ENCODE peak calls at places on chromosome 13, in nine cellular contexts. T is fibroblast of pulmonary artery; E is Peyer's patch; Y is foreskin fibroblast; Q is fibroblast of lung; A is aorta; D is activated CD4-positive, alpha-beta T cell treated with anti-CD3 and anti-CD28 coated beads, Interleukin-2, amount 10 ng/mL, durations not matched to agents 24 days and 14 days; L is fibroblast of mammary gland; X is GM10248. S is an unnamed sample.

GRCh38 chr13:51805313-51805712 is 1.4 kb upstream of the DHRS12 start:
- DNase-seq in Y (no peak), T (no peak), A (no peak), E (no peak), Q (no peak), D (peak; percentile 60), L (no peak), X (no peak), S (no peak)

GRCh38 chr13:37701972-37702371 is 103.4 kb upstream of the POSTN start:
- DNase-seq in A (no peak), E (no peak), Y (peak; percentile 95), L (peak; percentile 98), Q (peak; percentile 94), D (no peak), X (no peak), T (peak; percentile 98), S (no peak)

GRCh38 chr13:92103673-92104296 is 705.4 kb downstream of the GPC5 start:
- DNase-seq in E (no peak), A (no peak), X (no peak), Y (no peak), Q (peak; percentile 54), D (no peak), L (no peak), T (peak; percentile 33), S (no peak)

GRCh38 chr13:58369941-58370340 is 738.4 kb downstream of the PCDH17 start:
- DNase-seq in D (no peak), T (no peak), E (no peak), X (no peak), A (no peak), Y (no peak), Q (no peak), L (no peak), S (no peak)

GRCh38 chr13:98026457-98026857 is 73.0 kb downstream of the IPO5 start:
- DNase-seq in Y (peak; percentile 32), L (peak; percentile 43), Q (peak; percentile 8), D (no peak), E (no peak), A (no peak), T (peak; percentile 31), X (no peak), S (no peak)

GRCh38 chr13:90950134-90950533 is 397.4 kb upstream of the MIR17HG start:
- DNase-seq in L (no peak), T (no peak), Y (no peak), Q (no peak), E (no peak), D (no peak), X (no peak), A (no peak), S (no peak)

GRCh38 chr13:34207334-34207733 is 389.4 kb downstream of the RFC3 start:
- DNase-seq in A (peak; percentile 56), L (peak; percentile 82), Y (peak; percentile 81), X (no peak), D (no peak), Q (peak; percentile 94), T (peak; percentile 91), E (no peak), S (no peak)

GRCh38 chr13:30047154-30047874 is 196.9 kb upstream of the UBL3 start:
- DNase-seq in Y (no peak), T (no peak), Q (peak; percentile 81), A (no peak), X (no peak), D (peak; percentile 74), E (no peak), L (no peak), S (no peak)

GRCh38 chr13:73365681-73366080 is 306.9 kb downstream of the KLF5 start:
- DNase-seq in Q (no peak), L (no peak), E (no peak), A (no peak), D (no peak), Y (no peak), T (no peak), X (no peak), S (no peak)

GRCh38 chr13:38166121-38166520 is 183.5 kb upstream of the UFM1 start:
- DNase-seq in Q (peak; percentile 50), A (no peak), L (peak; percentile 45), D (no peak), Y (no peak), T (peak; percentile 26), E (no peak), X (no peak), S (no peak)

GRCh38 chr13:102400619-102401125 is 1.2 kb downstream of the FGF14 start:
- DNase-seq in A (peak; percentile 51), T (no peak), Y (peak; percentile 47), D (peak; percentile 65), Q (peak; percentile 11), X (no peak), L (peak; percentile 42), E (no peak), S (no peak)

GRCh38 chr13:38366954-38367645 is 17.4 kb downstream of the UFM1 start:
- DNase-seq in Y (peak; percentile 47), L (peak; percentile 84), D (no peak), X (no peak), E (no peak), Q (peak; percentile 39), T (peak; percentile 22), A (no peak), S (no peak)

GRCh38 chr13:88014527-88014926 is 343.4 kb downstream of the SLITRK5 start:
- DNase-seq in A (no peak), Y (no peak), Q (no peak), D (no peak), T (peak; percentile 4), X (no peak), L (peak; percentile 12), E (no peak), S (no peak)

S was measured in Kasumi-1.